ENCODE peak calls at places on chromosomes 4 and X, in ten cellular contexts. U is IMR-90, O is NB4, S is stomach, B is uterus, H is heart left ventricle, I is A549, A is right lobe of liver, T is transverse colon, R is sigmoid colon. Q is an unnamed sample.

GRCh38 chr4:156568041-156568440 is 403.6 kb downstream of the PDGFC start:
- DNase-seq in T (no peak), S (no peak), U (peak), A (no peak), H (no peak), O (no peak), R (no peak), B (no peak), I (no peak), Q (no peak)

GRCh38 chr4:82780398-82781231 is 18.0 kb downstream of the SCD5 start:
- DNase-seq in T (peak), O (no peak), I (peak), R (peak), U (peak), S (peak), B (peak), A (peak), H (peak), Q (peak)

GRCh38 chr4:27429260-27429970 is 568.8 kb downstream of the STIM2 start:
- DNase-seq in A (no peak), B (no peak), I (no peak), U (no peak), T (no peak), R (no peak), O (no peak), H (peak), S (no peak), Q (no peak)

GRCh38 chrX:131830400-131831184 is 192.5 kb upstream of the STK26 start:
- DNase-seq in U (peak), H (peak), I (peak), B (peak), O (peak), R (peak), A (no peak), T (peak), S (peak), Q (no peak)

GRCh38 chrX:48471504-48471903 is 1.4 kb upstream of the SLC38A5 start:
- DNase-seq in T (no peak), R (no peak), A (no peak), B (no peak), S (no peak), U (no peak), H (no peak), I (no peak), O (no peak), Q (no peak)

GRCh38 chrX:148624951-148625350 is 124.5 kb downstream of the AFF2 start:
- DNase-seq in B (no peak), O (no peak), A (no peak), H (no peak), R (no peak), T (no peak), I (no peak), S (no peak), U (no peak), Q (no peak)

GRCh38 chr4:15894393-15894792 is 44.1 kb downstream of the FGFBP1 start:
- DNase-seq in T (no peak), U (no peak), S (no peak), O (no peak), I (peak), A (no peak), R (no peak), H (no peak), B (no peak), Q (no peak)

GRCh38 chr4:153188966-153189801 is 15.1 kb upstream of the TRIM2 start:
- DNase-seq in O (no peak), I (no peak), A (no peak), U (peak), H (no peak), B (no peak), T (no peak), S (peak), R (peak), Q (no peak)

GRCh38 chr4:6668391-6668790 is 25.3 kb upstream of the S100P start:
- DNase-seq in T (no peak), S (no peak), H (no peak), B (no peak), A (no peak), O (no peak), I (no peak), U (peak), R (no peak), Q (no peak)

GRCh38 chr4:961651-962230 is 11.6 kb downstream of the DGKQ start:
- DNase-seq in I (no peak), B (no peak), U (no peak), T (peak), A (no peak), S (no peak), H (no peak), R (peak), O (no peak), Q (no peak)

GRCh38 chrX:49995021-49995731 is 72.8 kb downstream of the CLCN5 start:
- DNase-seq in T (no peak), S (no peak), U (peak), O (no peak), B (no peak), I (peak), R (no peak), A (no peak), H (no peak), Q (no peak)

GRCh38 chrX:6053126-6053625 is 175.5 kb downstream of the NLGN4X start:
- DNase-seq in B (no peak), O (no peak), R (no peak), I (no peak), T (no peak), U (no peak), H (no peak), A (no peak), S (no peak), Q (no peak)

GRCh38 chrX:15918003-15918402 is 63.4 kb upstream of the AP1S2 start:
- DNase-seq in A (no peak), R (no peak), H (no peak), O (no peak), T (no peak), I (no peak), B (no peak), S (no peak), U (no peak), Q (no peak)

GRCh38 chr4:127484101-127484500 is 148.7 kb upstream of the INTU start:
- DNase-seq in I (no peak), U (no peak), S (no peak), B (no peak), H (no peak), R (no peak), T (no peak), O (no peak), A (no peak), Q (no peak)

GRCh38 chrX:139246295-139246694 is 284.2 kb upstream of the F9 start:
- DNase-seq in R (no peak), H (no peak), T (no peak), I (no peak), U (no peak), A (no peak), S (no peak), B (no peak), O (no peak), Q (no peak)

GRCh38 chr4:113761682-113762060 is at the start of gene CAMK2D:
- DNase-seq in U (peak), B (peak), I (peak), O (peak), R (peak), A (peak), H (peak), T (peak), S (peak), Q (peak)

GRCh38 chrX:153474718-153475117 is 4.3 kb upstream of the HAUS7 start:
- DNase-seq in O (peak), B (peak), A (peak), H (peak), S (peak), T (peak), I (no peak), U (peak), R (peak), Q (no peak)

GRCh38 chrX:110568396-110568795 is 209.7 kb downstream of the RTL9 start:
- DNase-seq in O (no peak), T (no peak), R (no peak), B (no peak), H (no peak), A (no peak), S (no peak), I (no peak), U (no peak), Q (no peak)

GRCh38 chr4:166169111-166169510 is 296.1 kb downstream of the TLL1 start:
- DNase-seq in R (no peak), O (peak), B (no peak), S (no peak), H (no peak), I (peak), T (no peak), U (no peak), A (no peak), Q (no peak)

GRCh38 chrX:148995661-148996060 is 495.2 kb downstream of the AFF2 start:
- DNase-seq in O (no peak), U (no peak), S (no peak), T (no peak), R (no peak), A (no peak), H (no peak), I (no peak), B (no peak), Q (no peak)

GRCh38 chrX:110965409-110965808 is 130.6 kb upstream of the PAK3 start:
- DNase-seq in R (no peak), B (no peak), H (no peak), A (no peak), T (no peak), O (peak), U (no peak), S (no peak), I (no peak), Q (no peak)

GRCh38 chr4:39255266-39255665 is 72.9 kb downstream of the WDR19 start:
- DNase-seq in T (no peak), A (no peak), B (no peak), R (no peak), U (peak), S (no peak), I (peak), O (no peak), H (no peak), Q (no peak)

GRCh38 chr4:111323496-111323895 is 700.6 kb upstream of the PITX2 start:
- DNase-seq in S (no peak), U (peak), I (no peak), H (no peak), B (no peak), O (no peak), T (no peak), R (no peak), A (no peak), Q (no peak)

GRCh38 chr4:11216520-11216919 is 212.2 kb downstream of the HS3ST1 start:
- DNase-seq in U (no peak), B (no peak), I (no peak), T (no peak), O (no peak), H (no peak), R (no peak), A (no peak), S (no peak), Q (no peak)

GRCh38 chrX:22818061-22818460 is 181.7 kb upstream of the DDX53 start:
- DNase-seq in S (no peak), T (no peak), H (no peak), I (no peak), R (no peak), B (no peak), A (no peak), O (no peak), U (no peak), Q (no peak)

GRCh38 chr4:54643172-54643571 is 14.6 kb upstream of the KIT start:
- DNase-seq in O (no peak), R (no peak), T (peak), S (no peak), U (no peak), I (no peak), B (no peak), H (no peak), A (no peak), Q (no peak)

GRCh38 chr4:71607780-71608673 is 175.9 kb downstream of the GC start:
- DNase-seq in H (no peak), R (no peak), T (no peak), B (no peak), A (no peak), S (no peak), U (peak), O (no peak), I (peak), Q (no peak)

GRCh38 chrX:68599256-68600152 is 48.0 kb upstream of the STARD8 start:
- DNase-seq in H (no peak), R (no peak), T (no peak), U (peak), I (peak), O (peak), B (no peak), S (no peak), A (no peak), Q (no peak)

GRCh38 chrX:54597728-54598127 is 67.7 kb downstream of the GNL3L start:
- DNase-seq in A (no peak), R (no peak), U (no peak), T (no peak), I (no peak), S (no peak), O (no peak), H (no peak), B (no peak), Q (no peak)

GRCh38 chr4:76363556-76364290 is 57.2 kb downstream of the STBD1 start:
- DNase-seq in T (no peak), U (peak), S (no peak), I (no peak), B (no peak), R (no peak), O (no peak), H (no peak), A (no peak), Q (no peak)

GRCh38 chrX:11540532-11541377 is 125.0 kb downstream of the ARHGAP6 start:
- DNase-seq in T (no peak), A (no peak), O (peak), B (no peak), R (no peak), S (no peak), I (no peak), H (peak), U (no peak), Q (no peak)

GRCh38 chr4:3879681-3880594 is 113.8 kb downstream of the ADRA2C start:
- DNase-seq in H (no peak), R (no peak), U (no peak), S (peak), T (no peak), A (peak), O (peak), I (no peak), B (no peak), Q (peak)

GRCh38 chr4:25128671-25129070 is 31.6 kb downstream of the SEPSECS start:
- DNase-seq in S (no peak), B (no peak), U (no peak), R (no peak), H (no peak), I (no peak), O (no peak), A (no peak), T (no peak), Q (no peak)

GRCh38 chr4:181525641-181526040 is 717.6 kb upstream of the TENM3 start:
- DNase-seq in H (no peak), U (no peak), S (no peak), B (no peak), I (no peak), R (no peak), T (no peak), A (no peak), O (no peak), Q (no peak)

GRCh38 chr4:137474711-137475301 is 57.5 kb downstream of the PCDH18 start:
- DNase-seq in A (no peak), I (no peak), O (no peak), R (no peak), S (no peak), U (peak), H (no peak), B (no peak), T (no peak), Q (no peak)

GRCh38 chrX:129808829-129809745 is 29.3 kb downstream of the SASH3 start:
- DNase-seq in O (no peak), A (no peak), R (no peak), B (no peak), T (no peak), I (no peak), H (no peak), S (no peak), U (no peak), Q (no peak)

GRCh38 chr4:82710202-82710929 is 88.2 kb downstream of the SCD5 start:
- DNase-seq in T (no peak), I (no peak), H (no peak), U (no peak), B (no peak), R (no peak), S (no peak), O (no peak), A (no peak), Q (no peak)

GRCh38 chrX:103629295-103630170 is 758 bp downstream of the TCEAL1 start:
- DNase-seq in R (peak), O (peak), S (peak), U (peak), T (peak), H (peak), A (peak), I (peak), B (peak), Q (peak)
- TF ChIP-seq POLR2A in R (peak), O (no peak), S (no peak), U (no peak), T (peak), H (no peak), A (peak), I (peak), B (peak), Q (no peak)

GRCh38 chrX:134544189-134544588 is 84.2 kb downstream of the HPRT1 start:
- DNase-seq in H (no peak), O (no peak), T (no peak), A (no peak), B (no peak), R (no peak), U (no peak), I (no peak), S (no peak), Q (no peak)
- H3K4me3 ChIP-seq in H (peak), O (no peak), T (no peak), A (no peak), B (no peak), R (no peak), U (no peak), I (no peak), S (peak), Q (no peak)

DNA sequence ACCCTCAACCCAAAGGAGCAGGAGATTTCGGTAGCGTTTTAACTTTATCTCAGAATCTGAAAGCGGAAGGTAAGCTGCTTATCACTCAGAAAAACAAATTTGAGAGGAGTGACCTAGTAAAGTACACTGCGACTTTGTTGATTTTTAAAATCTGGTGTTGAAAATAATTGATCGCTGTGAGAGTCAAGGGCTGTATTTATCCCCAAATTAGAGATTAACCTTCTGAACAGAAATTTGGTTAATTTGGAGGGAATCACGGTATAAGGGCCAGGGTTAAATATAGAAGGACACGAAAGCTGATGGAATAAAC is 212 bp downstream of the CLCN4 start:
- DNase-seq in T (no peak), B (no peak), A (no peak), I (no peak), S (no peak), U (no peak), O (no peak), H (no peak), R (no peak), Q (no peak)
- TF ChIP-seq POLR2A in T (no peak), B (no peak), A (peak), I (no peak), S (no peak), U (no peak), O (no peak), H (no peak), R (no peak), Q (no peak)

GRCh38 chr4:57854748-57855147 is 744.6 kb upstream of the IGFBP7 start:
- DNase-seq in R (no peak), A (no peak), H (no peak), O (no peak), S (no peak), I (no peak), U (no peak), T (no peak), B (no peak), Q (no peak)
- H3K4me3 ChIP-seq in R (no peak), A (no peak), H (peak), O (no peak), S (no peak), I (no peak), U (no peak), T (no peak), B (no peak), Q (no peak)

Q was measured in lower leg skin.